ENCODE peak calls at places on chromosomes 4 and X, in six cellular contexts. U, J, R, F, A and H are unnamed samples.

GRCh38 chr4:143642611-143643010 is 57.9 kb downstream of the FREM3 start:
- DNase-seq in U (no peak), J (no peak), R (no peak), F (no peak), A (no peak), H (no peak)

GRCh38 chrX:102651968-102652744 is 873 bp downstream of the GPRASP1 start:
- DNase-seq in U (peak; percentile 41), J (peak; percentile 55), R (peak; percentile 47), F (peak; percentile 62), A (peak; percentile 63), H (no peak)

GRCh38 chr4:86965019-86965976 is 30.5 kb downstream of the AFF1 start:
- DNase-seq in U (no peak), J (no peak), R (no peak), F (no peak), A (no peak), H (no peak)

GRCh38 chr4:138981930-138982390 is 33.6 kb upstream of the NOCT start:
- DNase-seq in U (no peak), J (peak; percentile 85), R (peak; percentile 26), F (no peak), A (no peak), H (peak; percentile 6)

GRCh38 chr4:100995671-100996070 is 351.7 kb downstream of the PPP3CA start:
- DNase-seq in U (no peak), J (no peak), R (no peak), F (no peak), A (no peak), H (no peak)

GRCh38 chr4:77349796-77350195 is 192.8 kb downstream of the CCNG2 start:
- DNase-seq in U (no peak), J (peak; percentile 70), R (no peak), F (no peak), A (no peak), H (no peak)

GRCh38 chr4:15753786-15754185 is 24.3 kb upstream of the CD38 start:
- DNase-seq in U (no peak), J (no peak), R (no peak), F (no peak), A (no peak), H (no peak)

GRCh38 chr4:161359491-161359890 is 804.3 kb downstream of the FSTL5 start:
- DNase-seq in U (no peak), J (no peak), R (no peak), F (no peak), A (no peak), H (no peak)

GRCh38 chr4:125734504-125734903 is 419.7 kb downstream of the FAT4 start:
- DNase-seq in U (no peak), J (no peak), R (no peak), F (no peak), A (no peak), H (no peak)

GRCh38 chrX:13888284-13888683 is 71.4 kb upstream of the GPM6B start:
- DNase-seq in U (no peak), J (no peak), R (no peak), F (no peak), A (no peak), H (no peak)

GRCh38 chrX:151970661-151971060 is 3.8 kb downstream of the GABRE start:
- DNase-seq in U (no peak), J (peak; percentile 89), R (peak; percentile 10), F (no peak), A (no peak), H (peak; percentile 72)

GRCh38 chrX:23811135-23811781 is 28.3 kb downstream of the SAT1 start:
- DNase-seq in U (no peak), J (no peak), R (no peak), F (no peak), A (no peak), H (no peak)

GRCh38 chrX:1072637-1073377 is 139.6 kb downstream of the CRLF2 start:
- DNase-seq in U (peak; percentile 19), J (no peak), R (no peak), F (no peak), A (no peak), H (no peak)

GRCh38 chr4:108010167-108010566 is 20.5 kb downstream of the HADH start:
- DNase-seq in U (no peak), J (peak; percentile 80), R (no peak), F (no peak), A (no peak), H (no peak)

GRCh38 chrX:21963226-21963625 is 22.7 kb downstream of the SMS start:
- DNase-seq in U (no peak), J (no peak), R (no peak), F (no peak), A (no peak), H (no peak)

GRCh38 chr4:86011117-86011516 is 348.7 kb downstream of the MAPK10 start:
- DNase-seq in U (no peak), J (peak; percentile 96), R (no peak), F (no peak), A (no peak), H (no peak)

DNA sequence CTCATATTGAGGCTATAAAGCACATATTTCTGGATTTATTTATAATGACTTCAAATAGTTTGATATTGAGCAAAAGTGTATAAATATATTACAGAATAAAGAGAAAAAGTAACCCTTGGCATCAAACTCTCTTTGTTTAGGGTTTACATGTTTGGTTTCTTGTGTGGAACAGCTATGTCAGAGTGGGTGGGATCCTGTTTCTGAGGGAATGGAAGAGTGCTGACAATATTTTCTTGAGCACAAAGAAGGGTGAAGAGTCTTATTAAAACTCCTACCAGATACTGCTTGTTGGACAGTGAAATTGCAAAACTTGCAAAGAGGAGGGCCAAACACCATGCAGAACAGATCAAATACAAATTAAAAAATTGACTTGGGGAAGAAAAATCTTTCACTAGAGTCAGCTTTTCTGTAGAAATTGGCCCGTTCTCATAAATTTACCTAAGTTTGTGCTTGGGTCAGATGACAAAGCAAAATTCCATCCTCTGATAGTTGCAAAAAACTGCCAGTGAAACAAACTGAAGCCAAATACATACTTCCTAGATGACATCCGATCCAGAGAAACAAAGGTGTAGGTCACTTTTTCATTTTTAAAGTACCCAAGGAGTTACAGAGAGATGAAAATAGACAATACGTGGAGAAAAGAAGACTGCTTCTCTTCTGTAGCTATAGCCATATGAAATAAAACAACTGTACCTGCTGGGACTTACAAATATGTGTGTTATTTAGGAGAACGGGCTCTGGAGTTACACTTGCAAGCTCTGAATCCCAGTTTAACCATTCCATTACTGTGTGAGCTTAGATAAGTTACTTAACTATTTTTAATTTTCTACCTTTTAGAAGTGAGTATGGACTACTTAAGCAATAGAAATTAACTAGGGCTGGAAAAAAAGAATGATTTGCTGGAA is 133.3 kb downstream of the MAML3 start:
- DNase-seq in U (no peak), J (peak; percentile 13), R (no peak), F (no peak), A (no peak), H (no peak)
- TF ChIP-seq CTCF in U (no peak), J (no peak), R (no peak), F (no peak), A (no peak), H (no peak)

GRCh38 chrX:15673970-15674369 is 9.4 kb upstream of the CLTRN start:
- DNase-seq in U (no peak), J (no peak), R (no peak), F (no peak), A (no peak), H (no peak)
- TF ChIP-seq CTCF in U (no peak), J (no peak), R (no peak), F (no peak), A (no peak), H (no peak)

DNA sequence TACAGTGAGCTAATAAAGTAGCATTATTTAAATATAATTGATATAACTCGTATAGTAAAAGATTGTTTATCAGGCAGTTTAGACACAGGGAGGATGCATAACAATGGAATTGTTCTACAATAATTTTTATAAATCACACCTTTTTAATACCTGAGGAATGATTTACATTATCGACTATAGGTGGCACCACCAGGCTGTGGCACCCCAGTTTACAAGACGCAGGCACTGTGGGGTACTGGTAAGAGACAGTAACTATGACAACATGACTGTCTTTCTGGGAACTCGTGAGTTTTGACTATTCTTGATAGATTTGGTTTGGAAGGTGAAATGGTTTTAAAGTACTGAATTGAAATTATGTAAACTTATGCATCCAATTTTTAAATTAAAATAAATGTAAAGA is 27.1 kb upstream of the STBD1 start:
- DNase-seq in U (no peak), J (no peak), R (no peak), F (peak; percentile 32), A (peak; percentile 15), H (no peak)
- TF ChIP-seq CTCF in U (no peak), J (no peak), R (no peak), F (peak; percentile 18), A (peak; percentile 12), H (no peak)

DNA sequence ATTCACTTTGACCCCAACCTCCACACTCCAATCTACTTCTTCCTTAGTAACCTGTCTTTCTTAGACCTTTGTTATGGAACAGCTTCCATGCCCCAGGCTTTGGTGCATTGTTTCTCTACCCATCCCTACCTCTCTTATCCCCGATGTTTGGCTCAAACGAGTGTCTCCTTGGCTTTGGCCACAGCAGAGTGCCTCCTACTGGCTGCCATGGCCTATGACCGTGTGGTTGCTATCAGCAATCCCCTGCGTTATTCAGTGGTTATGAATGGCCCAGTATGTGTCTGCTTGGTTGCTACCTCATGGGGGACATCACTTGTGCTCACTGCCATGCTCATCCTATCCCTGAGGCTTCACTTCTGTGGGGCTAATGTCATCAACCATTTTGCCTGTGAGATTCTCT is 344 bp downstream of the OR13H1 start:
- DNase-seq in U (no peak), J (no peak), R (no peak), F (no peak), A (no peak), H (no peak)
- TF ChIP-seq CTCF in U (no peak), J (no peak), R (no peak), F (no peak), A (no peak), H (no peak)

GRCh38 chr4:7427326-7428260 is 7.1 kb downstream of the PSAPL1 start:
- DNase-seq in U (no peak), J (no peak), R (no peak), F (no peak), A (no peak), H (no peak)
- TF ChIP-seq CTCF in U (no peak), J (no peak), R (no peak), F (no peak), A (no peak), H (no peak)

GRCh38 chr4:151322565-151322964 is 2.8 kb downstream of the SH3D19 start:
- DNase-seq in U (no peak), J (peak; percentile 36), R (no peak), F (no peak), A (no peak), H (no peak)
- TF ChIP-seq CTCF in U (no peak), J (no peak), R (no peak), F (no peak), A (no peak), H (no peak)

DNA sequence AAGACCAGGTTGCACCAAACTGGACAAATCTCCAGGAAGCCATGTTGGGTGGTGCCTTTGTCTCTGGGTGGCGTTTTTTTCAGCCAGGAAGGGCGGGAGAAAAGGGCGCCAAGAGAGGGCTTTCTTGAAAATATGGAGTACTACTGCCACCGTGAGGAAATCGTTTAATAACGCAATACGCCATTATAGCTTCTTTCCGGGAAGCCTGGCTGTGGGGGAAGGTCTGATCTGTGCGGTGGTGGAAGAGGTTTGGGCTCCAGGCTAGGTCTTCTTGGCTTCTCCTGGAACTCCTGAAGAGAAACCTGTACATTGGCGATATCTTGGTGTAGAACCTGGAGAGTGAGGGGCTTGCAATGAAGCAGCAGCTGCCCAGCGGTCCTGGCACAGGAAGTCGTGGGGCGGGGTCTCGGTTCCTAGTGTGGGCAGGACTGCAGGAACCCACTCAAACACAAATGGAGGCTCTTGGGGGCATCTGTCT is 202.7 kb downstream of the OR13H1 start:
- DNase-seq in U (no peak), J (peak; percentile 2), R (no peak), F (peak; percentile 82), A (no peak), H (no peak)
- TF ChIP-seq CTCF in U (no peak), J (no peak), R (no peak), F (no peak), A (no peak), H (no peak)

GRCh38 chrX:5113128-5113527 is 1115.5 kb downstream of the NLGN4X start:
- DNase-seq in U (no peak), J (peak; percentile 6), R (no peak), F (no peak), A (no peak), H (peak; percentile 1)
- TF ChIP-seq CTCF in U (no peak), J (no peak), R (no peak), F (no peak), A (no peak), H (no peak)